ENCODE peak calls at places on chromosomes 16 and 17, in seven cellular contexts. A is stomach, N is suprapubic skin, U is spleen, B is transverse colon, E is esophagus muscularis mucosa, G is prostate gland. K is an unnamed sample.

GRCh38 chr16:82034981-82035612 is at the start of gene HSD17B2:
- DNase-seq in U (no peak), N (no peak), G (no peak), A (peak; percentile 32), B (peak; percentile 78), E (no peak), K (no peak)

GRCh38 chr16:86363836-86364618 is 146.3 kb upstream of the FOXF1 start:
- DNase-seq in A (no peak), U (no peak), N (no peak), G (peak; percentile 27), B (peak; percentile 29), E (no peak), K (no peak)

GRCh38 chr17:46771601-46772012 is 46.9 kb downstream of the WNT3 start:
- DNase-seq in B (peak; percentile 37), U (no peak), G (no peak), N (no peak), E (no peak), A (peak; percentile 26), K (no peak)

GRCh38 chr17:8628609-8629169 is 1.8 kb downstream of the MYH10 start:
- DNase-seq in A (no peak), E (no peak), U (no peak), N (no peak), B (no peak), G (no peak), K (no peak)

GRCh38 chr17:38460082-38460715 is 31.9 kb downstream of the ARHGAP23 start:
- DNase-seq in N (no peak), E (no peak), A (no peak), G (no peak), B (no peak), U (no peak), K (no peak)

GRCh38 chr17:155576-155975 is 18.2 kb downstream of the SCGB1C2 start:
- DNase-seq in B (no peak), A (no peak), N (peak; percentile 61), G (no peak), U (no peak), E (no peak), K (no peak)

GRCh38 chr17:8162232-8162996 is at the start of gene VAMP2:
- DNase-seq in A (peak; percentile 86), E (no peak), N (no peak), B (peak; percentile 85), U (peak; percentile 96), G (peak; percentile 69), K (no peak)

GRCh38 chr17:869567-870530 is 87.7 kb downstream of the MRM3 start:
- DNase-seq in E (no peak), B (no peak), U (no peak), N (no peak), G (peak; percentile 55), A (peak; percentile 27), K (no peak)

GRCh38 chr17:75878174-75878998 is at the start of gene TRIM47:
- DNase-seq in E (no peak), A (peak; percentile 68), N (no peak), B (peak; percentile 78), G (peak; percentile 46), U (peak; percentile 88), K (no peak)

DNA sequence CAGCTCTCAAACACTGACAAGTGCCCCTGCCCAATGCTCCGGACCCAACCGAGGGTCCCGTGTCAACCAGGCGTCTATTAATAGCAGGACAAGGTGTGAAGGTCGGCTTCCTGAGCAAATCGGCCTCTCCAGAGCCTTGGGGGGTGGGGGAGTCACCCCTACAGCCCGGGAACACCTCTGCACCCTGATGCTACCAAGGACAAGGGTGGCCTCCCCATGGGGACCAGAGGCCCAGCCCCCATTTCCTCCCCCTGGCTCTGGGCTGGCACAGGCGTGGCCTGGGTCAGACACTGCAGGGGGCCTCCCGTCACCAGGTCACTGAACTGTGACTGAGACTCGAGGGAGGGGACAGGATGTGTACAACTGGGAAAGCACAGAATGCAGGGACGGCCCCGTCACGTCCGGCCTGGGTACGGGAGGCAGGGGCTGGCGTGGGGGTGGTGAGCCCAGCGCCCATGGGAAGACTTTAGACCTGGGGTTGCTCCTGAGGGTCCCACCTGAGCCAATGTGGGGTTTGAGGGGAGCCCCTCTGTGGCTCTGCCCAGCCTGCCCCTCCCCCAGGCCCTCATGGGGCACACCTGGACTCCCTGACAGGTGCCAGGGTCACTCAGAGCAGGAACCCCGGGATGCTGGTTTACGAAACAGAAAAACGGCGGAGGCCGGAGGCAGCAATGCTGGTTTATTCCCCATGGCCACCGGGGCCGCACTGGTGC is 579 bp upstream of the CYBA start:
- DNase-seq in B (peak; percentile 81), G (no peak), A (peak; percentile 63), U (peak; percentile 98), N (no peak), E (no peak), K (peak; percentile 99)
- TF ChIP-seq POLR2A in B (peak; percentile 7), G (no peak), A (no peak), U (no peak), N (no peak), E (no peak), K (peak; percentile 70)

DNA sequence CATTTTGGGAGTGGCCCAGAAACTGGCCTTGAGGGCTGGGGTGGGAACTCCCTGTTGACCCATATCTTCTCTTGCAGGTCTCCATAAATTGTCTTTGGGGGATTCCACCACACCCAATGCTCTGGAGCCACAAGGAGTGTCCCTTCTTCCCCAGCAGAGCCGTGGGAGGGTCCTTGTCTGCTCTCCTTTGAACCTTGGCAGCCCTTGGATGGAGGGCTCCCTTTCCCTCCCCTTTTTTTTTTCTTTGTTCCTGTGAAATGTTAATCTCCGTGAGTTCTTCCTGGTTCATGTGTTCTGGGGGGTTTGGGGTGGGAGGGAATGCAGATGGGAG is 6.3 kb downstream of the ELOB start:
- DNase-seq in U (no peak), E (no peak), G (no peak), A (no peak), N (no peak), B (no peak), K (no peak)
- TF ChIP-seq POLR2AphosphoS5 in U (no peak), E (no peak), G (no peak), A (no peak), N (no peak), B (no peak), K (no peak)

GRCh38 chr16:177394-177822 is 928 bp downstream of the HBA1 start:
- DNase-seq in N (no peak), E (no peak), A (no peak), B (no peak), U (no peak), G (no peak), K (no peak)

GRCh38 chr16:177981-178676 is 1.6 kb downstream of the HBA1 start:
- DNase-seq in G (no peak), E (no peak), N (no peak), U (no peak), A (no peak), B (no peak), K (no peak)

GRCh38 chr16:180101-180920 is at the start of gene HBQ1:
- DNase-seq in G (no peak), A (no peak), E (no peak), N (no peak), U (no peak), B (no peak), K (peak; percentile 64)

GRCh38 chr16:179431-179830 is 828 bp upstream of the HBQ1 start:
- DNase-seq in U (no peak), A (no peak), E (no peak), N (no peak), G (no peak), B (no peak), K (no peak)

DNA sequence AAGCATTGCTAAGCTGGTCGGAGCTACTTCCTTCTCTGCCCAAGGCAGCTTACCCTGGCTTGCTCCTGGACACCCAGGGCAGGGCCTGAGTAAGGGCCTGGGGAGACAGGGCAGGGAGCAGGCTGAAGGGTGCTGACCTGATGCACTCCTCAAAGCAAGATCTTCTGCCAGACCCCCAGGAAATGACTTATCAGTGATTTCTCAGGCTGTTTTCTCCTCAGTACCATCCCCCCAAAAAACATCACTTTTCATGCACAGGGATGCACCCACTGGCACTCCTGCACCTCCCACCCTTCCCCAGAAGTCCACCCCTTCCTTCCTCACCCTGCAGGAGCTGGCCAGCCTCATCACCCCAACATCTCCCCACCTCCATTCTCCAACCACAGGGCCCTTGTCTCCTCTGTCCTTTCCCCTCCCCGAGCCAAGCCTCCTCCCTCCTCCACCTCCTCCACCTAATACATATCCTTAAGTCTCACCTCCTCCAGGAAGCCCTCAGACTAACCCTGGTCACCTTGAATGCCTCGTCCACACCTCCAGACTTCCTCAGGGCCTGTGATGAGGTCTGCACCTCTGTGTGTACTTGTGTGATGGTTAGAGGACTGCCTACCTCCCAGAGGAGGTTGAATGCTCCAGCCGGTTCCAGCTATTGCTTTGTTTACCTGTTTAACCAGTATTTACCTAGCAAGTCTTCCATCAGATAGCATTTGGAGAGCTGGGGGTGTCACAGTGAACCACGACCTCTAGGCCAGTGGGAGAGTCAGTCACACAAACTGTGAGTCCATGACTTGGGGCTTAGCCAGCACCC is 1.1 kb upstream of the HBA1 start:
- DNase-seq in U (no peak), B (no peak), G (no peak), E (no peak), N (no peak), A (no peak), K (no peak)
- TF ChIP-seq POLR2A in U (no peak), B (no peak), G (no peak), E (no peak), N (no peak), A (no peak), K (no peak)

DNA sequence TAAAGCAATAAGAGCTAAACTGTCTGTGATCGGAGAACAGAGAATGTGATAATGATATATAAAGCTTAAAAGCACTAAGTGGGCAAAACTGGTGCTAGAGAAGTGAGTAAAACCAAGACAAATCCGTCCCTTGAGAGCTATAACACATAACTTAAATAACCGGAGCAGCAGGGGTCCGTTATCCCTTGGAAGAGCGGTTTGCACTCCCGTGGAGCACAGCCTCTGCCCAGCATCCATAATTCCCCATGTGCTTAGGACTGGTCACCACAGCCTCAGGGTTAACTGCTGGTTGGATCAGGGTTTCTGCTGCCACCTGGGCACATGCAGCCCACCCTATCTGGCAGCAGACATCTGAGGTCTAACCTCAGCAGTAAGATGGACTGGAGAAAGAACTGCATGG is 489.1 kb downstream of the NPIPA7 start:
- DNase-seq in N (no peak), G (no peak), E (no peak), U (no peak), B (no peak), A (no peak), K (no peak)
- TF ChIP-seq POLR2AphosphoS5 in N (no peak), G (no peak), E (no peak), U (no peak), B (no peak), A (no peak), K (no peak)

GRCh38 chr16:55478827-55479559 is at the start of gene MMP2:
- DNase-seq in U (no peak), B (peak; percentile 45), N (peak; percentile 91), E (peak; percentile 95), G (no peak), A (peak; percentile 43), K (no peak)
- TF ChIP-seq POLR2A in U (no peak), B (no peak), N (peak; percentile 29), E (no peak), G (no peak), A (no peak), K (no peak)

GRCh38 chr16:29663020-29663828 is at the start of gene SPN:
- DNase-seq in E (no peak), G (no peak), B (peak; percentile 33), U (peak; percentile 80), A (no peak), N (no peak), K (no peak)
- TF ChIP-seq POLR2AphosphoS5 in E (no peak), G (no peak), B (no peak), U (no peak), A (no peak), N (no peak), K (peak; percentile 84)

K was measured in GM12891.